ENCODE peak calls at places on chromosomes 11 and 22, in eight cellular contexts. One of them, this sample, is unnamed. For H3K36me3, the result is how much of the 10 kb centered on the place peaks cover.

GRCh38 chr22:41949297-41949965 is 2.5 kb upstream of the CENPM start:
- DNase-seq in fibroblast of lung: no peak
- DNase-seq in heart left ventricle: no peak
- DNase-seq in kidney: no peak
- DNase-seq in upper lobe of right lung: no peak
- DNase-seq in mesendoderm: no peak
- DNase-seq in right lobe of liver: no peak
- DNase-seq in endothelial cell of umbilical vein: no peak
- DNase-seq in this sample: no peak

GRCh38 chr11:46382644-46383403 is 1.4 kb downstream of the MDK start:
- DNase-seq in mesendoderm: peak
- DNase-seq in endothelial cell of umbilical vein: peak
- DNase-seq in right lobe of liver: no peak
- DNase-seq in upper lobe of right lung: no peak
- DNase-seq in kidney: no peak
- DNase-seq in fibroblast of lung: peak
- DNase-seq in heart left ventricle: no peak
- DNase-seq in this sample: no peak

GRCh38 chr11:113593698-113594308 is 112.3 kb downstream of the TMPRSS5 start:
- DNase-seq in heart left ventricle: no peak
- DNase-seq in kidney: no peak
- DNase-seq in fibroblast of lung: peak
- DNase-seq in right lobe of liver: no peak
- DNase-seq in mesendoderm: no peak
- DNase-seq in upper lobe of right lung: no peak
- DNase-seq in endothelial cell of umbilical vein: no peak
- DNase-seq in this sample: no peak

GRCh38 chr11:41522391-41522790 is 62.9 kb upstream of the LRRC4C start:
- DNase-seq in endothelial cell of umbilical vein: no peak
- DNase-seq in mesendoderm: peak
- DNase-seq in upper lobe of right lung: no peak
- DNase-seq in fibroblast of lung: peak
- DNase-seq in kidney: no peak
- DNase-seq in heart left ventricle: no peak
- DNase-seq in right lobe of liver: no peak
- DNase-seq in this sample: no peak

GRCh38 chr22:25449781-25450317 is 114.6 kb upstream of the GRK3 start:
- DNase-seq in kidney: no peak
- DNase-seq in mesendoderm: no peak
- DNase-seq in endothelial cell of umbilical vein: no peak
- DNase-seq in upper lobe of right lung: no peak
- DNase-seq in fibroblast of lung: peak
- DNase-seq in heart left ventricle: no peak
- DNase-seq in right lobe of liver: no peak
- DNase-seq in this sample: no peak

GRCh38 chr11:112563808-112564207 is 303.1 kb upstream of the PLET1 start:
- DNase-seq in right lobe of liver: no peak
- DNase-seq in heart left ventricle: no peak
- DNase-seq in mesendoderm: no peak
- DNase-seq in endothelial cell of umbilical vein: no peak
- DNase-seq in upper lobe of right lung: no peak
- DNase-seq in kidney: no peak
- DNase-seq in fibroblast of lung: no peak
- DNase-seq in this sample: no peak

GRCh38 chr11:45919276-45919675 is 1.6 kb upstream of the PEX16 start:
- DNase-seq in kidney: peak
- DNase-seq in right lobe of liver: peak
- DNase-seq in upper lobe of right lung: peak
- DNase-seq in endothelial cell of umbilical vein: no peak
- DNase-seq in heart left ventricle: no peak
- DNase-seq in fibroblast of lung: no peak
- DNase-seq in mesendoderm: no peak
- DNase-seq in this sample: no peak

GRCh38 chr11:44973634-44974401 is 23.1 kb upstream of the TP53I11 start:
- DNase-seq in mesendoderm: peak
- DNase-seq in heart left ventricle: no peak
- DNase-seq in upper lobe of right lung: no peak
- DNase-seq in kidney: no peak
- DNase-seq in endothelial cell of umbilical vein: no peak
- DNase-seq in right lobe of liver: no peak
- DNase-seq in fibroblast of lung: no peak
- DNase-seq in this sample: no peak

GRCh38 chr11:37411289-37411688 is 813.3 kb upstream of the RAG2 start:
- DNase-seq in upper lobe of right lung: no peak
- DNase-seq in fibroblast of lung: no peak
- DNase-seq in mesendoderm: no peak
- DNase-seq in heart left ventricle: no peak
- DNase-seq in kidney: no peak
- DNase-seq in right lobe of liver: no peak
- DNase-seq in endothelial cell of umbilical vein: no peak
- DNase-seq in this sample: no peak

GRCh38 chr11:35288817-35289541 is 130.4 kb downstream of the SLC1A2 start:
- DNase-seq in right lobe of liver: no peak
- DNase-seq in mesendoderm: no peak
- DNase-seq in heart left ventricle: no peak
- DNase-seq in fibroblast of lung: peak
- DNase-seq in kidney: no peak
- DNase-seq in upper lobe of right lung: no peak
- DNase-seq in endothelial cell of umbilical vein: no peak
- DNase-seq in this sample: no peak

GRCh38 chr22:40418366-40419201 is 48.2 kb downstream of the SGSM3 start:
- DNase-seq in upper lobe of right lung: no peak
- DNase-seq in heart left ventricle: no peak
- DNase-seq in mesendoderm: no peak
- DNase-seq in fibroblast of lung: no peak
- DNase-seq in endothelial cell of umbilical vein: no peak
- DNase-seq in kidney: peak
- DNase-seq in right lobe of liver: no peak
- DNase-seq in this sample: no peak
- H3K4me3 ChIP-seq in upper lobe of right lung: no peak
- H3K4me3 ChIP-seq in heart left ventricle: no peak
- H3K4me3 ChIP-seq in mesendoderm: no peak
- H3K4me3 ChIP-seq in fibroblast of lung: no peak
- H3K4me3 ChIP-seq in endothelial cell of umbilical vein: no peak
- H3K4me3 ChIP-seq in kidney: no peak
- H3K4me3 ChIP-seq in right lobe of liver: no peak
- H3K4me3 ChIP-seq in this sample: no peak

GRCh38 chr11:116859175-116859574 is 21.8 kb upstream of the APOA1 start:
- DNase-seq in right lobe of liver: no peak
- DNase-seq in upper lobe of right lung: no peak
- DNase-seq in heart left ventricle: no peak
- DNase-seq in endothelial cell of umbilical vein: no peak
- DNase-seq in fibroblast of lung: no peak
- DNase-seq in kidney: no peak
- DNase-seq in mesendoderm: no peak
- DNase-seq in this sample: no peak
- H3K36me3 ChIP-seq in right lobe of liver: under half
- H3K36me3 ChIP-seq in upper lobe of right lung: half or more
- H3K36me3 ChIP-seq in heart left ventricle: half or more
- H3K36me3 ChIP-seq in endothelial cell of umbilical vein: under half
- H3K36me3 ChIP-seq in fibroblast of lung: under half
- H3K36me3 ChIP-seq in kidney: half or more
- H3K36me3 ChIP-seq in mesendoderm: under half
- H3K36me3 ChIP-seq in this sample: half or more

GRCh38 chr11:27930946-27931345 is 177.0 kb downstream of the KIF18A start:
- DNase-seq in right lobe of liver: no peak
- DNase-seq in mesendoderm: no peak
- DNase-seq in endothelial cell of umbilical vein: no peak
- DNase-seq in upper lobe of right lung: no peak
- DNase-seq in heart left ventricle: no peak
- DNase-seq in fibroblast of lung: no peak
- DNase-seq in kidney: no peak
- DNase-seq in this sample: no peak

GRCh38 chr11:27938011-27938410 is 169.9 kb downstream of the KIF18A start:
- DNase-seq in kidney: no peak
- DNase-seq in mesendoderm: no peak
- DNase-seq in endothelial cell of umbilical vein: no peak
- DNase-seq in right lobe of liver: no peak
- DNase-seq in heart left ventricle: no peak
- DNase-seq in upper lobe of right lung: no peak
- DNase-seq in fibroblast of lung: peak
- DNase-seq in this sample: no peak

GRCh38 chr11:27933992-27934829 is 173.7 kb downstream of the KIF18A start:
- DNase-seq in endothelial cell of umbilical vein: peak
- DNase-seq in mesendoderm: peak
- DNase-seq in fibroblast of lung: peak
- DNase-seq in kidney: no peak
- DNase-seq in upper lobe of right lung: no peak
- DNase-seq in heart left ventricle: no peak
- DNase-seq in right lobe of liver: no peak
- DNase-seq in this sample: no peak

GRCh38 chr11:27934830-27935145 is 173.2 kb downstream of the KIF18A start:
- DNase-seq in kidney: no peak
- DNase-seq in mesendoderm: peak
- DNase-seq in upper lobe of right lung: no peak
- DNase-seq in heart left ventricle: no peak
- DNase-seq in right lobe of liver: no peak
- DNase-seq in endothelial cell of umbilical vein: peak
- DNase-seq in fibroblast of lung: peak
- DNase-seq in this sample: no peak
- H3K4me3 ChIP-seq in kidney: no peak
- H3K4me3 ChIP-seq in mesendoderm: no peak
- H3K4me3 ChIP-seq in upper lobe of right lung: no peak
- H3K4me3 ChIP-seq in heart left ventricle: no peak
- H3K4me3 ChIP-seq in right lobe of liver: no peak
- H3K4me3 ChIP-seq in endothelial cell of umbilical vein: no peak
- H3K4me3 ChIP-seq in fibroblast of lung: no peak
- H3K4me3 ChIP-seq in this sample: no peak

GRCh38 chr11:60937144-60937527 is 12.9 kb downstream of the TMEM132A start:
- DNase-seq in heart left ventricle: peak
- DNase-seq in right lobe of liver: no peak
- DNase-seq in kidney: no peak
- DNase-seq in upper lobe of right lung: peak
- DNase-seq in fibroblast of lung: no peak
- DNase-seq in endothelial cell of umbilical vein: peak
- DNase-seq in mesendoderm: no peak
- DNase-seq in this sample: no peak
- H3K36me3 ChIP-seq in heart left ventricle: under half
- H3K36me3 ChIP-seq in right lobe of liver: under half
- H3K36me3 ChIP-seq in kidney: under half
- H3K36me3 ChIP-seq in upper lobe of right lung: under half
- H3K36me3 ChIP-seq in fibroblast of lung: under half
- H3K36me3 ChIP-seq in endothelial cell of umbilical vein: under half
- H3K36me3 ChIP-seq in mesendoderm: under half
- H3K36me3 ChIP-seq in this sample: under half

GRCh38 chr11:61448552-61448927 is 18.6 kb downstream of the SDHAF2 start:
- DNase-seq in right lobe of liver: no peak
- DNase-seq in kidney: no peak
- DNase-seq in endothelial cell of umbilical vein: no peak
- DNase-seq in upper lobe of right lung: no peak
- DNase-seq in heart left ventricle: no peak
- DNase-seq in fibroblast of lung: no peak
- DNase-seq in mesendoderm: no peak
- DNase-seq in this sample: no peak

GRCh38 chr11:61447601-61448551 is 18.0 kb downstream of the SDHAF2 start:
- DNase-seq in kidney: no peak
- DNase-seq in endothelial cell of umbilical vein: no peak
- DNase-seq in upper lobe of right lung: no peak
- DNase-seq in heart left ventricle: no peak
- DNase-seq in fibroblast of lung: no peak
- DNase-seq in mesendoderm: no peak
- DNase-seq in right lobe of liver: no peak
- DNase-seq in this sample: no peak

GRCh38 chr11:61445535-61445934 is 15.6 kb downstream of the SDHAF2 start:
- DNase-seq in mesendoderm: no peak
- DNase-seq in heart left ventricle: no peak
- DNase-seq in kidney: no peak
- DNase-seq in upper lobe of right lung: no peak
- DNase-seq in endothelial cell of umbilical vein: no peak
- DNase-seq in right lobe of liver: no peak
- DNase-seq in fibroblast of lung: no peak
- DNase-seq in this sample: no peak

GRCh38 chr11:61442616-61443015 is 12.7 kb downstream of the SDHAF2 start:
- DNase-seq in fibroblast of lung: no peak
- DNase-seq in heart left ventricle: no peak
- DNase-seq in upper lobe of right lung: no peak
- DNase-seq in right lobe of liver: no peak
- DNase-seq in endothelial cell of umbilical vein: no peak
- DNase-seq in mesendoderm: no peak
- DNase-seq in kidney: no peak
- DNase-seq in this sample: no peak

GRCh38 chr11:61446211-61446651 is 16.3 kb downstream of the SDHAF2 start:
- DNase-seq in heart left ventricle: peak
- DNase-seq in kidney: peak
- DNase-seq in mesendoderm: peak
- DNase-seq in right lobe of liver: peak
- DNase-seq in fibroblast of lung: peak
- DNase-seq in endothelial cell of umbilical vein: peak
- DNase-seq in upper lobe of right lung: peak
- DNase-seq in this sample: peak
- H3K4me3 ChIP-seq in heart left ventricle: no peak
- H3K4me3 ChIP-seq in kidney: no peak
- H3K4me3 ChIP-seq in mesendoderm: no peak
- H3K4me3 ChIP-seq in right lobe of liver: no peak
- H3K4me3 ChIP-seq in fibroblast of lung: no peak
- H3K4me3 ChIP-seq in endothelial cell of umbilical vein: no peak
- H3K4me3 ChIP-seq in upper lobe of right lung: no peak
- H3K4me3 ChIP-seq in this sample: no peak

DNA sequence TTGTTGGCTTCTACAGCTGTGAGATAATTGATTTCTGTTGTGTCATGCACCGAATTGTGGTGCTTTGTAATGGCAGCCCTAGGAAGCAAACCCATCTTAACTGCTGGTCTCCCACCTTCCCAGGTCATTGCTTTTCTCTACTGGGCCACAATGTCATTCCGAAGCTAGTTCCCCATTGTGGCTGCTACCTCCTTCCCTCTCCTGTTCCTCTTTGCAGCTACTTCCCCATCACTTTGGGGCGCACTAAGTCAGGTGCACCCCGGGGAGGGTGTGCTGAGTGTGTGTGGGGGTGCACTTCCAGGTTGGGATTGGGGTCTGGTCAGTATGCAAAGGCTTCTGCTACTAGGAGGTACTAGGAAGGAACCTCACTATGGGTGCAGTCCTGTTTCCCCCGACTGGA is 109.3 kb downstream of the ST3GAL4 start:
- DNase-seq in kidney: no peak
- DNase-seq in upper lobe of right lung: no peak
- DNase-seq in endothelial cell of umbilical vein: no peak
- DNase-seq in right lobe of liver: no peak
- DNase-seq in heart left ventricle: no peak
- DNase-seq in mesendoderm: no peak
- DNase-seq in fibroblast of lung: no peak
- DNase-seq in this sample: no peak
- H3K36me3 ChIP-seq in kidney: under half
- H3K36me3 ChIP-seq in upper lobe of right lung: under half
- H3K36me3 ChIP-seq in endothelial cell of umbilical vein: under half
- H3K36me3 ChIP-seq in right lobe of liver: under half
- H3K36me3 ChIP-seq in heart left ventricle: under half
- H3K36me3 ChIP-seq in mesendoderm: under half
- H3K36me3 ChIP-seq in fibroblast of lung: under half
- H3K36me3 ChIP-seq in this sample: under half

GRCh38 chr22:36860438-36860820 is 377 bp upstream of the NCF4 start:
- DNase-seq in right lobe of liver: no peak
- DNase-seq in upper lobe of right lung: peak
- DNase-seq in endothelial cell of umbilical vein: no peak
- DNase-seq in heart left ventricle: no peak
- DNase-seq in kidney: no peak
- DNase-seq in fibroblast of lung: no peak
- DNase-seq in mesendoderm: no peak
- DNase-seq in this sample: no peak
- H3K4me3 ChIP-seq in right lobe of liver: no peak
- H3K4me3 ChIP-seq in upper lobe of right lung: no peak
- H3K4me3 ChIP-seq in endothelial cell of umbilical vein: no peak
- H3K4me3 ChIP-seq in heart left ventricle: no peak
- H3K4me3 ChIP-seq in kidney: no peak
- H3K4me3 ChIP-seq in fibroblast of lung: no peak
- H3K4me3 ChIP-seq in mesendoderm: no peak
- H3K4me3 ChIP-seq in this sample: no peak

GRCh38 chr22:35417606-35418005 is 17.7 kb downstream of the MCM5 start:
- DNase-seq in mesendoderm: no peak
- DNase-seq in right lobe of liver: no peak
- DNase-seq in heart left ventricle: no peak
- DNase-seq in upper lobe of right lung: no peak
- DNase-seq in kidney: peak
- DNase-seq in endothelial cell of umbilical vein: no peak
- DNase-seq in fibroblast of lung: no peak
- DNase-seq in this sample: no peak
- H3K36me3 ChIP-seq in mesendoderm: under half
- H3K36me3 ChIP-seq in right lobe of liver: under half
- H3K36me3 ChIP-seq in heart left ventricle: half or more
- H3K36me3 ChIP-seq in upper lobe of right lung: half or more
- H3K36me3 ChIP-seq in kidney: under half
- H3K36me3 ChIP-seq in endothelial cell of umbilical vein: under half
- H3K36me3 ChIP-seq in fibroblast of lung: under half
- H3K36me3 ChIP-seq in this sample: half or more